ENCODE peak calls at places on chromosomes 1 and 21, in four cellular contexts. One of them, this sample, is unnamed. For H3K27me3 and H3K4me1, the result is how much of the 10 kb centered on the place peaks cover.

GRCh38 chr21:44739316-44739715 is 27.9 kb upstream of the TSPEAR start:
- DNase-seq in endothelial cell of umbilical vein: no peak
- DNase-seq in H9: peak
- DNase-seq in cardiac muscle cell: no peak
- DNase-seq in this sample: no peak

GRCh38 chr1:61515096-61515495 is 209.8 kb downstream of the TM2D1 start:
- DNase-seq in endothelial cell of umbilical vein: no peak
- DNase-seq in H9: no peak
- DNase-seq in cardiac muscle cell: no peak
- DNase-seq in this sample: no peak

GRCh38 chr1:60102691-60103090 is 29.1 kb upstream of the C1orf87 start:
- DNase-seq in endothelial cell of umbilical vein: no peak
- DNase-seq in H9: no peak
- DNase-seq in cardiac muscle cell: no peak
- DNase-seq in this sample: no peak

GRCh38 chr1:61130338-61131000 is 48.1 kb downstream of the NFIA start:
- DNase-seq in endothelial cell of umbilical vein: no peak
- DNase-seq in H9: no peak
- DNase-seq in cardiac muscle cell: no peak
- DNase-seq in this sample: no peak

GRCh38 chr1:31787786-31788137 is 23.6 kb upstream of the ADGRB2 start:
- DNase-seq in endothelial cell of umbilical vein: no peak
- DNase-seq in H9: no peak
- DNase-seq in cardiac muscle cell: no peak
- DNase-seq in this sample: no peak

GRCh38 chr1:223726380-223727001 is 14.2 kb downstream of the CAPN2 start:
- DNase-seq in endothelial cell of umbilical vein: peak
- DNase-seq in H9: peak
- DNase-seq in cardiac muscle cell: peak
- DNase-seq in this sample: peak

GRCh38 chr1:234320549-234320948 is 52.7 kb upstream of the COA6 start:
- DNase-seq in endothelial cell of umbilical vein: no peak
- DNase-seq in H9: no peak
- DNase-seq in cardiac muscle cell: no peak
- DNase-seq in this sample: peak

GRCh38 chr1:70112838-70113237 is 92.5 kb downstream of the LRRC40 start:
- DNase-seq in endothelial cell of umbilical vein: no peak
- DNase-seq in H9: no peak
- DNase-seq in cardiac muscle cell: no peak
- DNase-seq in this sample: no peak

GRCh38 chr1:116194592-116194991 is 83.4 kb downstream of the MAB21L3 start:
- DNase-seq in endothelial cell of umbilical vein: no peak
- DNase-seq in H9: no peak
- DNase-seq in cardiac muscle cell: no peak
- DNase-seq in this sample: no peak

GRCh38 chr1:177857285-177857684 is 112.6 kb downstream of the SEC16B start:
- DNase-seq in endothelial cell of umbilical vein: no peak
- DNase-seq in H9: no peak
- DNase-seq in cardiac muscle cell: no peak
- DNase-seq in this sample: no peak

GRCh38 chr21:46149205-46149901 is 6.0 kb downstream of the FTCD start:
- DNase-seq in endothelial cell of umbilical vein: no peak
- DNase-seq in H9: no peak
- DNase-seq in cardiac muscle cell: no peak
- DNase-seq in this sample: no peak

GRCh38 chr1:96076589-96076988 is 645.0 kb upstream of the PTBP2 start:
- DNase-seq in endothelial cell of umbilical vein: no peak
- DNase-seq in H9: no peak
- DNase-seq in cardiac muscle cell: no peak
- DNase-seq in this sample: no peak

GRCh38 chr1:228141871-228142615 is 2.0 kb downstream of the GUK1 start:
- DNase-seq in endothelial cell of umbilical vein: peak
- DNase-seq in H9: no peak
- DNase-seq in cardiac muscle cell: no peak
- DNase-seq in this sample: peak

GRCh38 chr1:226640288-226640687 is 91.7 kb downstream of the STUM start:
- DNase-seq in endothelial cell of umbilical vein: no peak
- DNase-seq in H9: no peak
- DNase-seq in cardiac muscle cell: no peak
- DNase-seq in this sample: no peak

GRCh38 chr1:39866767-39867166 is 16.5 kb downstream of the TRIT1 start:
- DNase-seq in endothelial cell of umbilical vein: no peak
- DNase-seq in H9: no peak
- DNase-seq in cardiac muscle cell: peak
- DNase-seq in this sample: no peak

GRCh38 chr21:33212159-33212851 is 17.4 kb upstream of the IFNAR2 start:
- DNase-seq in endothelial cell of umbilical vein: peak
- DNase-seq in H9: no peak
- DNase-seq in cardiac muscle cell: peak
- DNase-seq in this sample: peak

GRCh38 chr1:962381-963350 is 2.3 kb downstream of the KLHL17 start:
- DNase-seq in endothelial cell of umbilical vein: no peak
- DNase-seq in H9: no peak
- DNase-seq in cardiac muscle cell: no peak
- DNase-seq in this sample: no peak
- H3K27me3 ChIP-seq in endothelial cell of umbilical vein: under half
- H3K27me3 ChIP-seq in H9: under half
- H3K27me3 ChIP-seq in cardiac muscle cell: under half
- H3K27me3 ChIP-seq in this sample: under half

GRCh38 chr1:9593492-9594465 is 5.1 kb downstream of the TMEM201 start:
- DNase-seq in endothelial cell of umbilical vein: peak
- DNase-seq in H9: peak
- DNase-seq in cardiac muscle cell: peak
- DNase-seq in this sample: peak
- H3K4me1 ChIP-seq in endothelial cell of umbilical vein: under half
- H3K4me1 ChIP-seq in H9: under half
- H3K4me1 ChIP-seq in cardiac muscle cell: under half
- H3K4me1 ChIP-seq in this sample: under half

GRCh38 chr1:983736-984475 is 2.0 kb upstream of the PERM1 start:
- DNase-seq in endothelial cell of umbilical vein: no peak
- DNase-seq in H9: no peak
- DNase-seq in cardiac muscle cell: peak
- DNase-seq in this sample: peak

GRCh38 chr1:981955-982558 is at the start of gene PERM1:
- DNase-seq in endothelial cell of umbilical vein: no peak
- DNase-seq in H9: no peak
- DNase-seq in cardiac muscle cell: no peak
- DNase-seq in this sample: no peak

GRCh38 chr1:982765-983436 is 1.0 kb upstream of the PERM1 start:
- DNase-seq in endothelial cell of umbilical vein: no peak
- DNase-seq in H9: no peak
- DNase-seq in cardiac muscle cell: no peak
- DNase-seq in this sample: no peak

GRCh38 chr1:985126-985525 is 3.2 kb upstream of the PERM1 start:
- DNase-seq in endothelial cell of umbilical vein: no peak
- DNase-seq in H9: no peak
- DNase-seq in cardiac muscle cell: no peak
- DNase-seq in this sample: no peak

DNA sequence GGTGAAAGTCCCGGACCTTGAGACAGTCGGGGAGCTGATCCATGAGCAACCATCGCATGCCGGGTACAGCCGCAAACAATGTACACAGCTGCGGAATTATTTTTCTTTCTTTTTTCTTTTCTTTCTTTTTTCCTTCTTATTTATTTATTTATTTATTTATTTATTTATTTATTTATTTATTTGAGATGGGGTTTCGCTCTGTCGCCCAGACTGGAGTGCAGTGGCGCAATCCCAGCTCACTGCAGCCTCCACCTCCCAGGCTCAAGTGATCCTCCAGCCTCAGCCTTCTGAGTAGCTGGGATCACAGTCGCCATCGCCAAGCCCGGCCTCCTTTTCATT is 2.6 kb upstream of the PERM1 start:
- DNase-seq in endothelial cell of umbilical vein: no peak
- DNase-seq in H9: no peak
- DNase-seq in cardiac muscle cell: no peak
- DNase-seq in this sample: peak
- H3K27me3 ChIP-seq in endothelial cell of umbilical vein: under half
- H3K27me3 ChIP-seq in H9: under half
- H3K27me3 ChIP-seq in cardiac muscle cell: half or more
- H3K27me3 ChIP-seq in this sample: under half

DNA sequence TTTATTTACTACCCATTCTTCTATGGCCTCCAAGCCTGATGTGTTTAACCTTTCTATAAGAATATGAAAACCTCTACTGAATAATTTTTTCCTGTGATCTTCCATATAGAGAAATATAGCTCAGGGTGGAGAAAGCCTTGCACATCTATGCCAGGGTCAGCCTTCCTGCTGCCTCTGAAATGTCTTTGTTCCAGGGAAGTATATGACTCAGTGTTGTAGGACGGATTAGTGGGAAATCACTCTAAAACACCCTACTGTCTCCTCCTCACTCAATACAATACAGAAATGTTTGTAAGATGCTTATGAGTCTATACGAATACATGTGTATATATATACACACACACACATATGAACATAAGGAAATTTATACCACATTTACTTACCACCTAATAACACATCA is 1044.9 kb downstream of the BRINP3 start:
- DNase-seq in endothelial cell of umbilical vein: no peak
- DNase-seq in H9: no peak
- DNase-seq in cardiac muscle cell: no peak
- DNase-seq in this sample: no peak
- H3K4me1 ChIP-seq in endothelial cell of umbilical vein: under half
- H3K4me1 ChIP-seq in H9: under half
- H3K4me1 ChIP-seq in cardiac muscle cell: under half
- H3K4me1 ChIP-seq in this sample: under half

GRCh38 chr1:37629008-37629407 is 5.7 kb downstream of the RSPO1 start:
- DNase-seq in endothelial cell of umbilical vein: no peak
- DNase-seq in H9: no peak
- DNase-seq in cardiac muscle cell: no peak
- DNase-seq in this sample: no peak
- H3K27me3 ChIP-seq in endothelial cell of umbilical vein: under half
- H3K27me3 ChIP-seq in H9: half or more
- H3K27me3 ChIP-seq in cardiac muscle cell: half or more
- H3K27me3 ChIP-seq in this sample: under half